ENCODE peak calls at places on chromosomes 6 and 20, in four cellular contexts. One of them, this sample, is unnamed.

GRCh38 chr6:55448446-55448845 is 121.2 kb downstream of the GFRAL start:
- DNase-seq in stimulated activated CD4-positive, alpha-beta T cell treated with anti-CD3 and anti-CD28 coated beads, Interleukin-2, amount 100 ng/mL, for 24 hours: no peak
- DNase-seq in Daoy: no peak
- DNase-seq in activated naive CD4-positive, alpha-beta T cell treated with anti-CD3 and anti-CD28 coated beads, Interleukin-2, amount 10 ng/mL, durations not matched to agents 7 days and 5 days: no peak
- DNase-seq in this sample: no peak

GRCh38 chr20:34571753-34572152 is 13.2 kb downstream of the MAP1LC3A start:
- DNase-seq in stimulated activated CD4-positive, alpha-beta T cell treated with anti-CD3 and anti-CD28 coated beads, Interleukin-2, amount 100 ng/mL, for 24 hours: no peak
- DNase-seq in Daoy: no peak
- DNase-seq in activated naive CD4-positive, alpha-beta T cell treated with anti-CD3 and anti-CD28 coated beads, Interleukin-2, amount 10 ng/mL, durations not matched to agents 7 days and 5 days: no peak
- DNase-seq in this sample: no peak

GRCh38 chr6:2426561-2427340 is 181.3 kb upstream of the GMDS start:
- DNase-seq in stimulated activated CD4-positive, alpha-beta T cell treated with anti-CD3 and anti-CD28 coated beads, Interleukin-2, amount 100 ng/mL, for 24 hours: no peak
- DNase-seq in Daoy: no peak
- DNase-seq in activated naive CD4-positive, alpha-beta T cell treated with anti-CD3 and anti-CD28 coated beads, Interleukin-2, amount 10 ng/mL, durations not matched to agents 7 days and 5 days: no peak
- DNase-seq in this sample: no peak

GRCh38 chr6:21634582-21634981 is 41.0 kb downstream of the SOX4 start:
- DNase-seq in stimulated activated CD4-positive, alpha-beta T cell treated with anti-CD3 and anti-CD28 coated beads, Interleukin-2, amount 100 ng/mL, for 24 hours: no peak
- DNase-seq in Daoy: peak; percentile 91
- DNase-seq in activated naive CD4-positive, alpha-beta T cell treated with anti-CD3 and anti-CD28 coated beads, Interleukin-2, amount 10 ng/mL, durations not matched to agents 7 days and 5 days: no peak
- DNase-seq in this sample: no peak

GRCh38 chr6:31935829-31936228 is 8.3 kb downstream of the C2 start:
- DNase-seq in stimulated activated CD4-positive, alpha-beta T cell treated with anti-CD3 and anti-CD28 coated beads, Interleukin-2, amount 100 ng/mL, for 24 hours: no peak
- DNase-seq in Daoy: no peak
- DNase-seq in activated naive CD4-positive, alpha-beta T cell treated with anti-CD3 and anti-CD28 coated beads, Interleukin-2, amount 10 ng/mL, durations not matched to agents 7 days and 5 days: no peak
- DNase-seq in this sample: no peak

GRCh38 chr6:166553563-166554271 is 32.8 kb downstream of the RAMACL start:
- DNase-seq in stimulated activated CD4-positive, alpha-beta T cell treated with anti-CD3 and anti-CD28 coated beads, Interleukin-2, amount 100 ng/mL, for 24 hours: no peak
- DNase-seq in Daoy: peak; percentile 60
- DNase-seq in activated naive CD4-positive, alpha-beta T cell treated with anti-CD3 and anti-CD28 coated beads, Interleukin-2, amount 10 ng/mL, durations not matched to agents 7 days and 5 days: no peak
- DNase-seq in this sample: no peak

GRCh38 chr20:16256981-16257380 is 316.3 kb downstream of the KIF16B start:
- DNase-seq in stimulated activated CD4-positive, alpha-beta T cell treated with anti-CD3 and anti-CD28 coated beads, Interleukin-2, amount 100 ng/mL, for 24 hours: no peak
- DNase-seq in Daoy: no peak
- DNase-seq in activated naive CD4-positive, alpha-beta T cell treated with anti-CD3 and anti-CD28 coated beads, Interleukin-2, amount 10 ng/mL, durations not matched to agents 7 days and 5 days: no peak
- DNase-seq in this sample: no peak

GRCh38 chr6:150271501-150272263 is 97.1 kb upstream of the IYD start:
- DNase-seq in stimulated activated CD4-positive, alpha-beta T cell treated with anti-CD3 and anti-CD28 coated beads, Interleukin-2, amount 100 ng/mL, for 24 hours: no peak
- DNase-seq in Daoy: no peak
- DNase-seq in activated naive CD4-positive, alpha-beta T cell treated with anti-CD3 and anti-CD28 coated beads, Interleukin-2, amount 10 ng/mL, durations not matched to agents 7 days and 5 days: no peak
- DNase-seq in this sample: no peak

GRCh38 chr6:157570104-157570503 is 189.1 kb downstream of the ZDHHC14 start:
- DNase-seq in stimulated activated CD4-positive, alpha-beta T cell treated with anti-CD3 and anti-CD28 coated beads, Interleukin-2, amount 100 ng/mL, for 24 hours: no peak
- DNase-seq in Daoy: no peak
- DNase-seq in activated naive CD4-positive, alpha-beta T cell treated with anti-CD3 and anti-CD28 coated beads, Interleukin-2, amount 10 ng/mL, durations not matched to agents 7 days and 5 days: no peak
- DNase-seq in this sample: no peak

GRCh38 chr6:71333700-71334099 is 45.1 kb downstream of the OGFRL1 start:
- DNase-seq in stimulated activated CD4-positive, alpha-beta T cell treated with anti-CD3 and anti-CD28 coated beads, Interleukin-2, amount 100 ng/mL, for 24 hours: no peak
- DNase-seq in Daoy: peak; percentile 66
- DNase-seq in activated naive CD4-positive, alpha-beta T cell treated with anti-CD3 and anti-CD28 coated beads, Interleukin-2, amount 10 ng/mL, durations not matched to agents 7 days and 5 days: no peak
- DNase-seq in this sample: no peak

GRCh38 chr6:165806126-165806810 is 143.2 kb upstream of the PDE10A start:
- DNase-seq in stimulated activated CD4-positive, alpha-beta T cell treated with anti-CD3 and anti-CD28 coated beads, Interleukin-2, amount 100 ng/mL, for 24 hours: no peak
- DNase-seq in Daoy: no peak
- DNase-seq in activated naive CD4-positive, alpha-beta T cell treated with anti-CD3 and anti-CD28 coated beads, Interleukin-2, amount 10 ng/mL, durations not matched to agents 7 days and 5 days: no peak
- DNase-seq in this sample: no peak

GRCh38 chr6:16494781-16495180 is 256.4 kb downstream of the GMPR start:
- DNase-seq in stimulated activated CD4-positive, alpha-beta T cell treated with anti-CD3 and anti-CD28 coated beads, Interleukin-2, amount 100 ng/mL, for 24 hours: no peak
- DNase-seq in Daoy: peak; percentile 26
- DNase-seq in activated naive CD4-positive, alpha-beta T cell treated with anti-CD3 and anti-CD28 coated beads, Interleukin-2, amount 10 ng/mL, durations not matched to agents 7 days and 5 days: no peak
- DNase-seq in this sample: no peak

GRCh38 chr6:133769463-133769862 is 119.5 kb upstream of the TCF21 start:
- DNase-seq in stimulated activated CD4-positive, alpha-beta T cell treated with anti-CD3 and anti-CD28 coated beads, Interleukin-2, amount 100 ng/mL, for 24 hours: no peak
- DNase-seq in Daoy: peak; percentile 11
- DNase-seq in activated naive CD4-positive, alpha-beta T cell treated with anti-CD3 and anti-CD28 coated beads, Interleukin-2, amount 10 ng/mL, durations not matched to agents 7 days and 5 days: no peak
- DNase-seq in this sample: no peak

GRCh38 chr20:20395856-20396600 is 28.1 kb downstream of the INSM1 start:
- DNase-seq in stimulated activated CD4-positive, alpha-beta T cell treated with anti-CD3 and anti-CD28 coated beads, Interleukin-2, amount 100 ng/mL, for 24 hours: no peak
- DNase-seq in Daoy: no peak
- DNase-seq in activated naive CD4-positive, alpha-beta T cell treated with anti-CD3 and anti-CD28 coated beads, Interleukin-2, amount 10 ng/mL, durations not matched to agents 7 days and 5 days: no peak
- DNase-seq in this sample: no peak

GRCh38 chr20:45998337-45998736 is 10.4 kb upstream of the MMP9 start:
- DNase-seq in stimulated activated CD4-positive, alpha-beta T cell treated with anti-CD3 and anti-CD28 coated beads, Interleukin-2, amount 100 ng/mL, for 24 hours: no peak
- DNase-seq in Daoy: peak; percentile 41
- DNase-seq in activated naive CD4-positive, alpha-beta T cell treated with anti-CD3 and anti-CD28 coated beads, Interleukin-2, amount 10 ng/mL, durations not matched to agents 7 days and 5 days: no peak
- DNase-seq in this sample: no peak

GRCh38 chr6:135105710-135106109 is 51.1 kb upstream of the HBS1L start:
- DNase-seq in stimulated activated CD4-positive, alpha-beta T cell treated with anti-CD3 and anti-CD28 coated beads, Interleukin-2, amount 100 ng/mL, for 24 hours: no peak
- DNase-seq in Daoy: no peak
- DNase-seq in activated naive CD4-positive, alpha-beta T cell treated with anti-CD3 and anti-CD28 coated beads, Interleukin-2, amount 10 ng/mL, durations not matched to agents 7 days and 5 days: no peak
- DNase-seq in this sample: no peak

GRCh38 chr6:37934276-37934675 is 114.7 kb downstream of the ZFAND3 start:
- DNase-seq in stimulated activated CD4-positive, alpha-beta T cell treated with anti-CD3 and anti-CD28 coated beads, Interleukin-2, amount 100 ng/mL, for 24 hours: no peak
- DNase-seq in Daoy: no peak
- DNase-seq in activated naive CD4-positive, alpha-beta T cell treated with anti-CD3 and anti-CD28 coated beads, Interleukin-2, amount 10 ng/mL, durations not matched to agents 7 days and 5 days: no peak
- DNase-seq in this sample: no peak

GRCh38 chr6:35497571-35498406 is 910 bp upstream of the TEAD3 start:
- DNase-seq in stimulated activated CD4-positive, alpha-beta T cell treated with anti-CD3 and anti-CD28 coated beads, Interleukin-2, amount 100 ng/mL, for 24 hours: peak; percentile 62
- DNase-seq in Daoy: peak; percentile 93
- DNase-seq in activated naive CD4-positive, alpha-beta T cell treated with anti-CD3 and anti-CD28 coated beads, Interleukin-2, amount 10 ng/mL, durations not matched to agents 7 days and 5 days: peak; percentile 69
- DNase-seq in this sample: peak; percentile 41

GRCh38 chr6:35311390-35312075 is 13.9 kb downstream of the DEF6 start:
- DNase-seq in stimulated activated CD4-positive, alpha-beta T cell treated with anti-CD3 and anti-CD28 coated beads, Interleukin-2, amount 100 ng/mL, for 24 hours: peak; percentile 48
- DNase-seq in Daoy: no peak
- DNase-seq in activated naive CD4-positive, alpha-beta T cell treated with anti-CD3 and anti-CD28 coated beads, Interleukin-2, amount 10 ng/mL, durations not matched to agents 7 days and 5 days: peak; percentile 76
- DNase-seq in this sample: peak; percentile 42

GRCh38 chr6:147648936-147649335 is 140.4 kb downstream of the SAMD5 start:
- DNase-seq in stimulated activated CD4-positive, alpha-beta T cell treated with anti-CD3 and anti-CD28 coated beads, Interleukin-2, amount 100 ng/mL, for 24 hours: no peak
- DNase-seq in Daoy: no peak
- DNase-seq in activated naive CD4-positive, alpha-beta T cell treated with anti-CD3 and anti-CD28 coated beads, Interleukin-2, amount 10 ng/mL, durations not matched to agents 7 days and 5 days: no peak
- DNase-seq in this sample: no peak

GRCh38 chr20:16477632-16478031 is 95.6 kb downstream of the KIF16B start:
- DNase-seq in stimulated activated CD4-positive, alpha-beta T cell treated with anti-CD3 and anti-CD28 coated beads, Interleukin-2, amount 100 ng/mL, for 24 hours: no peak
- DNase-seq in Daoy: no peak
- DNase-seq in activated naive CD4-positive, alpha-beta T cell treated with anti-CD3 and anti-CD28 coated beads, Interleukin-2, amount 10 ng/mL, durations not matched to agents 7 days and 5 days: no peak
- DNase-seq in this sample: no peak

GRCh38 chr6:36618366-36619355 is 24.5 kb downstream of the SRSF3 start:
- DNase-seq in stimulated activated CD4-positive, alpha-beta T cell treated with anti-CD3 and anti-CD28 coated beads, Interleukin-2, amount 100 ng/mL, for 24 hours: no peak
- DNase-seq in Daoy: no peak
- DNase-seq in activated naive CD4-positive, alpha-beta T cell treated with anti-CD3 and anti-CD28 coated beads, Interleukin-2, amount 10 ng/mL, durations not matched to agents 7 days and 5 days: no peak
- DNase-seq in this sample: no peak

GRCh38 chr20:19405958-19406357 is 193.5 kb downstream of the SLC24A3 start:
- DNase-seq in stimulated activated CD4-positive, alpha-beta T cell treated with anti-CD3 and anti-CD28 coated beads, Interleukin-2, amount 100 ng/mL, for 24 hours: no peak
- DNase-seq in Daoy: no peak
- DNase-seq in activated naive CD4-positive, alpha-beta T cell treated with anti-CD3 and anti-CD28 coated beads, Interleukin-2, amount 10 ng/mL, durations not matched to agents 7 days and 5 days: no peak
- DNase-seq in this sample: no peak

GRCh38 chr20:19786311-19786710 is 28.3 kb downstream of the RIN2 start:
- DNase-seq in stimulated activated CD4-positive, alpha-beta T cell treated with anti-CD3 and anti-CD28 coated beads, Interleukin-2, amount 100 ng/mL, for 24 hours: no peak
- DNase-seq in Daoy: peak; percentile 91
- DNase-seq in activated naive CD4-positive, alpha-beta T cell treated with anti-CD3 and anti-CD28 coated beads, Interleukin-2, amount 10 ng/mL, durations not matched to agents 7 days and 5 days: no peak
- DNase-seq in this sample: no peak

GRCh38 chr20:49825521-49826033 is 12.9 kb downstream of the SLC9A8 start:
- DNase-seq in stimulated activated CD4-positive, alpha-beta T cell treated with anti-CD3 and anti-CD28 coated beads, Interleukin-2, amount 100 ng/mL, for 24 hours: no peak
- DNase-seq in Daoy: no peak
- DNase-seq in activated naive CD4-positive, alpha-beta T cell treated with anti-CD3 and anti-CD28 coated beads, Interleukin-2, amount 10 ng/mL, durations not matched to agents 7 days and 5 days: no peak
- DNase-seq in this sample: no peak

GRCh38 chr6:15713325-15713724 is 50.5 kb upstream of the DTNBP1 start:
- DNase-seq in stimulated activated CD4-positive, alpha-beta T cell treated with anti-CD3 and anti-CD28 coated beads, Interleukin-2, amount 100 ng/mL, for 24 hours: no peak
- DNase-seq in Daoy: no peak
- DNase-seq in activated naive CD4-positive, alpha-beta T cell treated with anti-CD3 and anti-CD28 coated beads, Interleukin-2, amount 10 ng/mL, durations not matched to agents 7 days and 5 days: no peak
- DNase-seq in this sample: no peak

GRCh38 chr6:120938876-120939231 is 395.4 kb downstream of the TBC1D32 start:
- DNase-seq in stimulated activated CD4-positive, alpha-beta T cell treated with anti-CD3 and anti-CD28 coated beads, Interleukin-2, amount 100 ng/mL, for 24 hours: no peak
- DNase-seq in Daoy: no peak
- DNase-seq in activated naive CD4-positive, alpha-beta T cell treated with anti-CD3 and anti-CD28 coated beads, Interleukin-2, amount 10 ng/mL, durations not matched to agents 7 days and 5 days: no peak
- DNase-seq in this sample: no peak

GRCh38 chr20:22180244-22180643 is 404.1 kb downstream of the FOXA2 start:
- DNase-seq in stimulated activated CD4-positive, alpha-beta T cell treated with anti-CD3 and anti-CD28 coated beads, Interleukin-2, amount 100 ng/mL, for 24 hours: no peak
- DNase-seq in Daoy: no peak
- DNase-seq in activated naive CD4-positive, alpha-beta T cell treated with anti-CD3 and anti-CD28 coated beads, Interleukin-2, amount 10 ng/mL, durations not matched to agents 7 days and 5 days: no peak
- DNase-seq in this sample: no peak

GRCh38 chr6:36977470-36977941 is 8.5 kb downstream of the MTCH1 start:
- DNase-seq in stimulated activated CD4-positive, alpha-beta T cell treated with anti-CD3 and anti-CD28 coated beads, Interleukin-2, amount 100 ng/mL, for 24 hours: peak; percentile 29
- DNase-seq in Daoy: peak; percentile 36
- DNase-seq in activated naive CD4-positive, alpha-beta T cell treated with anti-CD3 and anti-CD28 coated beads, Interleukin-2, amount 10 ng/mL, durations not matched to agents 7 days and 5 days: no peak
- DNase-seq in this sample: no peak

GRCh38 chr6:3210024-3210610 is 17.3 kb downstream of the TUBB2B start:
- DNase-seq in stimulated activated CD4-positive, alpha-beta T cell treated with anti-CD3 and anti-CD28 coated beads, Interleukin-2, amount 100 ng/mL, for 24 hours: no peak
- DNase-seq in Daoy: no peak
- DNase-seq in activated naive CD4-positive, alpha-beta T cell treated with anti-CD3 and anti-CD28 coated beads, Interleukin-2, amount 10 ng/mL, durations not matched to agents 7 days and 5 days: no peak
- DNase-seq in this sample: no peak

This sample was measured in T-helper 2 cell treated with Interferon-gamma antibody and Interleukin-4, amounts not matched to agents 5 μg/mL and 100 μg/mL, for 36 hours.